ENCODE peak calls at places on chromosome 2, in nine cellular contexts. S, Z, R, D, U, F, W, M and E are unnamed samples.

GRCh38 chr2:191611614-191612013 is 66.3 kb upstream of the NABP1 start:
- DNase-seq in S (no peak), Z (no peak), R (no peak), D (no peak), U (peak; percentile 79), F (no peak), W (no peak), M (no peak), E (no peak)

GRCh38 chr2:23250371-23250770 is 134.6 kb upstream of the KLHL29 start:
- DNase-seq in S (no peak), Z (no peak), R (no peak), D (no peak), U (no peak), F (no peak), W (no peak), M (peak; percentile 48), E (no peak)

GRCh38 chr2:99682280-99683060 is 192.7 kb upstream of the REV1 start:
- DNase-seq in S (no peak), Z (no peak), R (no peak), D (no peak), U (no peak), F (no peak), W (no peak), M (no peak), E (no peak)

GRCh38 chr2:104855174-104856085 is 1.5 kb downstream of the POU3F3 start:
- DNase-seq in S (no peak), Z (no peak), R (no peak), D (peak; percentile 27), U (no peak), F (no peak), W (no peak), M (no peak), E (no peak)

GRCh38 chr2:189024861-189025618 is 50.9 kb downstream of the COL3A1 start:
- DNase-seq in S (peak; percentile 23), Z (no peak), R (no peak), D (peak; percentile 66), U (no peak), F (peak; percentile 18), W (no peak), M (no peak), E (no peak)

GRCh38 chr2:15730545-15731212 is 139.0 kb downstream of the DDX1 start:
- DNase-seq in S (peak; percentile 81), Z (peak; percentile 68), R (peak; percentile 94), D (no peak), U (peak; percentile 8), F (peak; percentile 80), W (peak; percentile 97), M (peak; percentile 86), E (peak; percentile 96)

GRCh38 chr2:55957142-55957541 is 33.6 kb upstream of the EFEMP1 start:
- DNase-seq in S (no peak), Z (no peak), R (no peak), D (no peak), U (no peak), F (no peak), W (no peak), M (no peak), E (no peak)

GRCh38 chr2:238127165-238128060 is 11.1 kb upstream of the KLHL30 start:
- DNase-seq in S (no peak), Z (no peak), R (no peak), D (no peak), U (no peak), F (peak; percentile 39), W (no peak), M (no peak), E (peak; percentile 84)

GRCh38 chr2:113233593-113234550 is 44.8 kb downstream of the PAX8 start:
- DNase-seq in S (no peak), Z (no peak), R (peak; percentile 61), D (no peak), U (peak; percentile 52), F (peak; percentile 32), W (no peak), M (no peak), E (no peak)

GRCh38 chr2:231167745-231168459 is 30.5 kb upstream of the ARMC9 start:
- DNase-seq in S (no peak), Z (no peak), R (no peak), D (no peak), U (no peak), F (no peak), W (peak; percentile 84), M (no peak), E (no peak)

GRCh38 chr2:102553601-102554000 is 65.8 kb upstream of the SLC9A2 start:
- DNase-seq in S (no peak), Z (no peak), R (no peak), D (no peak), U (no peak), F (no peak), W (no peak), M (no peak), E (no peak)
- TF ChIP-seq POLR2AphosphoS5 in S (no peak), Z (no peak), R (no peak), D (no peak), U (no peak), F (no peak), W (no peak), M (no peak), E (no peak)

GRCh38 chr2:150535176-150535575 is 47.7 kb upstream of the RND3 start:
- DNase-seq in S (no peak), Z (no peak), R (no peak), D (no peak), U (no peak), F (no peak), W (peak; percentile 29), M (no peak), E (no peak)

GRCh38 chr2:150542172-150542571 is 54.7 kb upstream of the RND3 start:
- DNase-seq in S (no peak), Z (no peak), R (no peak), D (no peak), U (no peak), F (no peak), W (no peak), M (no peak), E (no peak)

GRCh38 chr2:150542692-150543091 is 55.2 kb upstream of the RND3 start:
- DNase-seq in S (no peak), Z (no peak), R (no peak), D (no peak), U (no peak), F (no peak), W (no peak), M (no peak), E (no peak)

GRCh38 chr2:150532883-150533282 is 45.4 kb upstream of the RND3 start:
- DNase-seq in S (no peak), Z (no peak), R (no peak), D (no peak), U (no peak), F (no peak), W (no peak), M (no peak), E (no peak)

GRCh38 chr2:150538582-150539236 is 51.2 kb upstream of the RND3 start:
- DNase-seq in S (no peak), Z (no peak), R (no peak), D (no peak), U (no peak), F (no peak), W (no peak), M (no peak), E (no peak)
- H3K27ac ChIP-seq in S (no peak overlapping the region), Z (no peak overlapping the region), R (no peak overlapping the region), D (no peak overlapping the region), U (no peak overlapping the region), F (no peak overlapping the region), W (no peak overlapping the region), M (peak overlapping the region; percentile 61), E (no peak overlapping the region)

DNA sequence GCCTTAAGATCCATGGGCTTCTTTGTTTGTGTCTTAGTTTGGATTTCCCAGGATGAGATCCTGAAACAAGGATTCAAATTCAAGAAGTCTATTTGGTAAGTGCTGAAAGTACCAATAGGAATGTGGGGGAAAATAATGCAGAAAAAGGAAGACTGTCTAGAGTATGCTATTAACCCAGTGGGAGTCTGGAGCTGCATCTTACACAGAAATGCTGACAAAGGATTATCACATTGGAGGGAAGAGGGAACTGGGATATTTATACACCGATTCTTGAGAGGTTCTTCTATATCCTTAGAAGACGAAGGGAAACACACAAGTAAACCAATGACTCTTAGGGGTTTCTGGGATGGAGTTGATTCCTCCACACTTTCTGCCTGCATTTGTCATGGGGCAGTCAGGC is 294.8 kb upstream of the FIGN start:
- DNase-seq in S (no peak), Z (no peak), R (no peak), D (no peak), U (no peak), F (no peak), W (no peak), M (no peak), E (no peak)
- TF ChIP-seq POLR2AphosphoS5 in S (no peak), Z (no peak), R (no peak), D (no peak), U (no peak), F (no peak), W (no peak), M (no peak), E (no peak)

GRCh38 chr2:38534746-38535403 is 67.9 kb downstream of the HNRNPLL start:
- DNase-seq in S (no peak), Z (peak; percentile 23), R (no peak), D (no peak), U (no peak), F (no peak), W (no peak), M (no peak), E (peak; percentile 90)

GRCh38 chr2:38533757-38534545 is 68.8 kb downstream of the HNRNPLL start:
- DNase-seq in S (no peak), Z (no peak), R (no peak), D (no peak), U (no peak), F (no peak), W (no peak), M (no peak), E (no peak)

GRCh38 chr2:38533180-38533579 is 69.5 kb downstream of the HNRNPLL start:
- DNase-seq in S (no peak), Z (no peak), R (no peak), D (no peak), U (no peak), F (no peak), W (no peak), M (no peak), E (peak; percentile 79)

GRCh38 chr2:38535404-38535744 is 67.4 kb downstream of the HNRNPLL start:
- DNase-seq in S (no peak), Z (no peak), R (no peak), D (no peak), U (no peak), F (no peak), W (no peak), M (no peak), E (peak; percentile 68)

GRCh38 chr2:38532366-38532765 is 70.4 kb downstream of the HNRNPLL start:
- DNase-seq in S (no peak), Z (no peak), R (no peak), D (no peak), U (no peak), F (no peak), W (no peak), M (no peak), E (no peak)
- H3K27ac ChIP-seq in S (no peak overlapping the region), Z (no peak overlapping the region), R (no peak overlapping the region), D (no peak overlapping the region), U (no peak overlapping the region), F (no peak overlapping the region), W (no peak overlapping the region), M (no peak overlapping the region), E (no peak overlapping the region)